ENCODE peak calls at places on chromosomes 4 and X, in four cellular contexts. D is SK-N-SH, I is GM12878, P is HepG2. U is an unnamed sample.

GRCh38 chr4:85942107-85942506 is 417.7 kb downstream of the MAPK10 start:
- DNase-seq in D (no peak), I (no peak), P (no peak), U (no peak)

GRCh38 chr4:13966241-13967195 is 339.0 kb upstream of the BOD1L1 start:
- DNase-seq in D (no peak), I (no peak), P (no peak), U (no peak)

GRCh38 chrX:5236749-5237148 is 991.9 kb downstream of the NLGN4X start:
- DNase-seq in D (no peak), I (no peak), P (no peak), U (no peak)

GRCh38 chr4:20313237-20314030 is 61.7 kb downstream of the SLIT2 start:
- DNase-seq in D (no peak), I (peak), P (peak), U (no peak)

GRCh38 chr4:41134581-41134980 is 79.8 kb downstream of the APBB2 start:
- DNase-seq in D (no peak), I (no peak), P (no peak), U (no peak)

GRCh38 chr4:80182237-80182866 is 15.0 kb upstream of the PRDM8 start:
- DNase-seq in D (no peak), I (no peak), P (no peak), U (no peak)

GRCh38 chr4:100555791-100556190 is 38.0 kb upstream of the EMCN start:
- DNase-seq in D (no peak), I (no peak), P (no peak), U (no peak)

GRCh38 chr4:7911044-7911578 is 28.6 kb downstream of the AFAP1 start:
- DNase-seq in D (peak), I (no peak), P (no peak), U (no peak)

GRCh38 chr4:116913451-116913850 is 171.9 kb downstream of the TRAM1L1 start:
- DNase-seq in D (no peak), I (no peak), P (no peak), U (no peak)

GRCh38 chr4:126023946-126024345 is 709.2 kb downstream of the FAT4 start:
- DNase-seq in D (no peak), I (no peak), P (no peak), U (no peak)

GRCh38 chrX:7606253-7606652 is 236.7 kb upstream of the VCX start:
- DNase-seq in D (no peak), I (no peak), P (no peak), U (no peak)

GRCh38 chr4:147899512-147899911 is 167.6 kb downstream of the ARHGAP10 start:
- DNase-seq in D (no peak), I (no peak), P (no peak), U (no peak)

GRCh38 chr4:145101091-145101490 is 3.0 kb downstream of the ABCE1 start:
- DNase-seq in D (no peak), I (no peak), P (no peak), U (no peak)

GRCh38 chr4:99574530-99575314 is at the start of gene MTTP:
- DNase-seq in D (no peak), I (no peak), P (peak), U (no peak)

GRCh38 chr4:183455431-183456145 is 11.2 kb downstream of the CDKN2AIP start:
- DNase-seq in D (no peak), I (no peak), P (no peak), U (no peak)

GRCh38 chrX:77743720-77744119 is 42.3 kb downstream of the ATRX start:
- DNase-seq in D (no peak), I (no peak), P (no peak), U (no peak)

GRCh38 chr4:17623451-17624001 is 9.1 kb downstream of the MED28 start:
- DNase-seq in D (no peak), I (no peak), P (no peak), U (no peak)

GRCh38 chrX:76454456-76454927 is 27.0 kb downstream of the MAGEE1 start:
- DNase-seq in D (peak), I (no peak), P (peak), U (peak)

GRCh38 chrX:105424729-105425128 is 204.2 kb upstream of the TEX13A start:
- DNase-seq in D (no peak), I (no peak), P (no peak), U (no peak)

GRCh38 chrX:75746891-75747639 is 38.0 kb downstream of the MAGEE2 start:
- DNase-seq in D (peak), I (no peak), P (peak), U (peak)

DNA sequence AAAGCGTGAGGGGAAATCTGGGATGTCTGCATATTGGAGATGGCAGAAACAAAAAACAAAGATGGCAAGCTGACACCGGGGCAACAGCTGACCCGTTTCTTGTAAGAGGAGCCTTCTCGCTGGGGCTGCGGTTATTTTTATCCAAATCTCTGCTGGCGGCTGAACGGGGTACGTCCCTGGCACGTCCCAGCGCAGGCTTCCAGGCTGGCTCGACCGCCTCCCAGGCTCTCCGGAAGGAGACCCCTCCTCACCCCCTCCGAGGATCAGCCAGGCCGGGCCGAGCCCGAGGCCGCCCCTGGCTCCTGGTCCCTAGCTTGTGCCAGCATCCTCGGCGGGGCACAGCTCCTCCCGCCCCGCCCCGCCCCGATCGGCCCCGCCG is 380 bp downstream of the SGCB start:
- DNase-seq in D (peak), I (no peak), P (no peak), U (peak)
- TF ChIP-seq FOXM1 in D (no peak), I (no peak), P (no peak), U (no peak)

GRCh38 chr4:6263541-6264540 is 5.8 kb upstream of the WFS1 start:
- DNase-seq in D (peak), I (no peak), P (peak), U (no peak)
- TF ChIP-seq FOXM1 in D (no peak), I (no peak), P (no peak), U (no peak)

DNA sequence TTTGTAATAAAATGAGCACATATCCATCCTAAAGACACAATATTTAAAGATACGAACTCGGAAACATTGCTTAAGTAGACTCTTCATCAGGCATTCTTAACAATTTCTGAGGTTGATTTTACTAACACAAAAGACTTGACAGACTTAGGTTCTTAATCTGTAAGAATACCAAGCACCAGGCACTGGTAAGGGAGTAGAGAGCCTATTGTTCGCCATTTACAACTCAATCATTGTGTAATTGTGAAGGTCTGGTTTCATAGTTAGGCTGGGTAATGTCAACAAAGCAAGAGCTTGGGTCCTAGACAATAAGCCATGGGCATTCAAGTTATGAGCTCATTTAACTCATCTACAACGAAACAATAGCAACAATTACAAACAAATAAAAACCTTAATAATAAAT is 664.2 kb upstream of the PCDH7 start:
- DNase-seq in D (no peak), I (no peak), P (no peak), U (no peak)
- TF ChIP-seq FOXM1 in D (no peak), I (no peak), P (no peak), U (no peak)

GRCh38 chrX:139920306-139920705 is 12.5 kb downstream of the ATP11C start:
- DNase-seq in D (no peak), I (no peak), P (no peak), U (no peak)
- TF ChIP-seq FOXM1 in D (no peak), I (no peak), P (no peak), U (no peak)

DNA sequence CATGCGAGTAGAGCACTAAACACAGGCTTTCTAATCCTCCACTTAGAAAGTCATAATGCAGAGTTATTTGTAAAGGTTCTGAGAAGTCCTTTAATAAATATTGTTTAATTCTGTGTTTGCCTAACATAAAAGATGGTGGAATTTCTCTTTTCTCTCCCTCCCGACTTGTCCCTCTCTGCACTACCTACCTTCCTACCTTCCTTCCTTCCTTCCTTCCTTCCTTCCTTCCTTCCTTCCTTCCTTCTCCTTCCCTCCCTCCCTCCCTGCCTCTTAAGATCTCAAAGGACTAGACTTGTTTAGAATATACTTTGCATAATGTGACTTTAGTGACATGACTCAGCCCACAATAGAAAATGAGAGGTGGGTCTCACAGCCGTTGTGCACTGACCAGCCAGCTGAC is 156.3 kb upstream of the TAPT1 start:
- DNase-seq in D (no peak), I (no peak), P (no peak), U (no peak)
- TF ChIP-seq FOXM1 in D (no peak), I (no peak), P (no peak), U (no peak)

GRCh38 chr4:128859887-128860774 is 50.6 kb downstream of the JADE1 start:
- DNase-seq in D (no peak), I (no peak), P (no peak), U (no peak)
- TF ChIP-seq FOXM1 in D (no peak), I (peak), P (no peak), U (no peak)

GRCh38 chrX:120560842-120561633 is at the start of gene CUL4B:
- DNase-seq in D (peak), I (peak), P (peak), U (peak)

GRCh38 chrX:120561634-120562568 is 1.1 kb upstream of the CUL4B start:
- DNase-seq in D (no peak), I (no peak), P (no peak), U (no peak)

GRCh38 chrX:120562569-120562926 is 1.8 kb upstream of the CUL4B start:
- DNase-seq in D (no peak), I (no peak), P (no peak), U (no peak)

GRCh38 chrX:120560405-120560841 is 339 bp downstream of the CUL4B start:
- DNase-seq in D (no peak), I (no peak), P (peak), U (no peak)

DNA sequence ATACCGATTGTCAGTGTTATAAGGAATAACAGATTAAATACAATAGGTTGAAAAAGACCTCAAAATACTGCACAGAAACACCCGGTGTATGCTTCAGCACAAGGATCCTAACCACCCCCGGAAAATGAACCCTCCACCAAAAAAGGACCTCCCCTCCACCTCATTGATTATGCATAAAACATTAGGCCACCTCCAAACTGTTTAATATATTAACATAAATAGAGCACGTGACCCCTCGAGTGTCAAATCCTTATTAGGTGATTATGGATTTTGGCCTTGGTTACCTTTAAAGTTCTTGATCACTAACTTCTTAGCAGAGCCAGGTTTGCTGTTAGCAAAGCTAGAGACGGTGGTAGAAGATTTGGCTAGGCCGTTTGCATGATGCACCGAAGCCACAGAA is 963 bp downstream of the CUL4B start:
- DNase-seq in D (no peak), I (no peak), P (no peak), U (no peak)
- TF ChIP-seq FOXM1 in D (no peak), I (no peak), P (no peak), U (no peak)

GRCh38 chr4:140790171-140790570 is 34.0 kb upstream of the TBC1D9 start:
- DNase-seq in D (no peak), I (no peak), P (no peak), U (no peak)
- TF ChIP-seq FOXM1 in D (no peak), I (no peak), P (no peak), U (no peak)

U was measured in HEK293T.